ENCODE peak calls at places on chromosomes 16 and 17, in seven cellular contexts. U is IMR-90; Y is NCI-H345; Q is NCI-H460; W is RPMI7951; P is G401; T is stimulated activated CD8-positive, alpha-beta memory T cell treated with anti-CD3 and anti-CD28 coated beads, Interleukin-4, amount 100 ng/mL, for 1 hour. L is an unnamed sample.

GRCh38 chr17:38332735-38333134 is 11.0 kb downstream of the GPR179 start:
- DNase-seq in U (no peak), Y (no peak), Q (no peak), W (no peak), P (no peak), T (no peak), L (no peak)

GRCh38 chr17:57772774-57773173 is 27.7 kb upstream of the CCDC182 start:
- DNase-seq in U (no peak), Y (no peak), Q (no peak), W (no peak), P (no peak), T (no peak), L (no peak)

GRCh38 chr16:85862476-85863383 is 36.2 kb upstream of the IRF8 start:
- DNase-seq in U (no peak), Y (no peak), Q (no peak), W (peak), P (no peak), T (no peak), L (no peak)

GRCh38 chr17:47717261-47717697 is 15.8 kb upstream of the TBX21 start:
- DNase-seq in U (no peak), Y (no peak), Q (no peak), W (no peak), P (no peak), T (no peak), L (no peak)

GRCh38 chr17:82213251-82214011 is 789 bp upstream of the CCDC57 start:
- DNase-seq in U (peak), Y (peak), Q (no peak), W (peak), P (peak), T (no peak), L (peak)

GRCh38 chr17:3693829-3694231 is 2.1 kb downstream of the P2RX5 start:
- DNase-seq in U (no peak), Y (no peak), Q (no peak), W (no peak), P (no peak), T (no peak), L (no peak)

GRCh38 chr16:12613131-12613991 is 190.3 kb downstream of the CPPED1 start:
- DNase-seq in U (peak), Y (no peak), Q (no peak), W (peak), P (no peak), T (no peak), L (no peak)

GRCh38 chr17:46020023-46020735 is 21.1 kb downstream of the STH start:
- DNase-seq in U (no peak), Y (no peak), Q (no peak), W (no peak), P (no peak), T (peak), L (no peak)

GRCh38 chr17:64006361-64007088 is 8.4 kb downstream of the PRR29 start:
- DNase-seq in U (no peak), Y (no peak), Q (no peak), W (no peak), P (no peak), T (no peak), L (peak)

GRCh38 chr17:65057520-65058075 is 1.1 kb upstream of the GNA13 start:
- DNase-seq in U (no peak), Y (no peak), Q (no peak), W (no peak), P (no peak), T (no peak), L (no peak)

GRCh38 chr17:60386137-60386395 is 5.9 kb downstream of the USP32 start:
- DNase-seq in U (no peak), Y (no peak), Q (no peak), W (no peak), P (no peak), T (no peak), L (no peak)

GRCh38 chr16:9138731-9139501 is 47.5 kb downstream of the HAPSTR1 start:
- DNase-seq in U (peak), Y (peak), Q (peak), W (peak), P (peak), T (peak), L (peak)

GRCh38 chr17:7561028-7561575 is 617 bp upstream of the SENP3 start:
- DNase-seq in U (peak), Y (peak), Q (peak), W (peak), P (peak), T (peak), L (peak)

GRCh38 chr16:88533945-88534641 is 36.1 kb upstream of the ZC3H18 start:
- DNase-seq in U (peak), Y (no peak), Q (peak), W (peak), P (peak), T (peak), L (peak)

GRCh38 chr16:54926166-54926838 is 4.4 kb upstream of the IRX5 start:
- DNase-seq in U (peak), Y (no peak), Q (no peak), W (peak), P (no peak), T (no peak), L (no peak)

GRCh38 chr17:30332057-30332542 is 1.8 kb downstream of the TMIGD1 start:
- DNase-seq in U (peak), Y (no peak), Q (no peak), W (peak), P (no peak), T (no peak), L (no peak)

GRCh38 chr17:35796942-35797341 is 1.5 kb upstream of the MMP28 start:
- DNase-seq in U (no peak), Y (no peak), Q (no peak), W (no peak), P (no peak), T (no peak), L (no peak)

GRCh38 chr17:12966413-12966812 is 51.4 kb downstream of the ELAC2 start:
- DNase-seq in U (no peak), Y (no peak), Q (no peak), W (no peak), P (no peak), T (no peak), L (no peak)

GRCh38 chr17:41666708-41667279 is 21.9 kb upstream of the EIF1 start:
- DNase-seq in U (peak), Y (peak), Q (peak), W (peak), P (peak), T (peak), L (peak)

GRCh38 chr17:39787743-39788484 is 50.2 kb downstream of the GRB7 start:
- DNase-seq in U (no peak), Y (no peak), Q (no peak), W (peak), P (no peak), T (no peak), L (no peak)

GRCh38 chr17:12530126-12530525 is 135.6 kb upstream of the MYOCD start:
- DNase-seq in U (no peak), Y (no peak), Q (no peak), W (no peak), P (no peak), T (no peak), L (no peak)

GRCh38 chr17:29251969-29252866 is 5.6 kb downstream of the CRYBA1 start:
- DNase-seq in U (peak), Y (no peak), Q (no peak), W (peak), P (peak), T (no peak), L (no peak)

GRCh38 chr17:81340606-81341346 is 45.7 kb upstream of the SLC38A10 start:
- DNase-seq in U (no peak), Y (no peak), Q (no peak), W (no peak), P (peak), T (no peak), L (no peak)

GRCh38 chr17:27577884-27578717 is 52.9 kb upstream of the LGALS9 start:
- DNase-seq in U (peak), Y (no peak), Q (no peak), W (no peak), P (no peak), T (no peak), L (no peak)

GRCh38 chr17:74190154-74190553 is 13.3 kb upstream of the RPL38 start:
- DNase-seq in U (peak), Y (peak), Q (peak), W (peak), P (peak), T (no peak), L (peak)

GRCh38 chr16:30698139-30698815 is 694 bp upstream of the SRCAP start:
- DNase-seq in U (peak), Y (peak), Q (peak), W (peak), P (peak), T (peak), L (peak)

GRCh38 chr16:11213799-11214198 is 42.2 kb downstream of the SOCS1 start:
- DNase-seq in U (no peak), Y (no peak), Q (no peak), W (no peak), P (no peak), T (no peak), L (no peak)

GRCh38 chr17:75757086-75757681 is 7.8 kb downstream of the GALK1 start:
- DNase-seq in U (no peak), Y (no peak), Q (no peak), W (no peak), P (no peak), T (no peak), L (no peak)

GRCh38 chr16:73399486-73399885 is 351.6 kb upstream of the ZFHX3 start:
- DNase-seq in U (no peak), Y (no peak), Q (no peak), W (no peak), P (no peak), T (no peak), L (no peak)

GRCh38 chr16:52592778-52593177 is 45.8 kb upstream of the TOX3 start:
- DNase-seq in U (no peak), Y (no peak), Q (no peak), W (no peak), P (no peak), T (no peak), L (no peak)

GRCh38 chr17:61420128-61420527 is 20.5 kb downstream of the TBX2 start:
- DNase-seq in U (no peak), Y (no peak), Q (no peak), W (no peak), P (no peak), T (no peak), L (no peak)

GRCh38 chr16:78593352-78593751 is 493.9 kb downstream of the WWOX start:
- DNase-seq in U (no peak), Y (no peak), Q (no peak), W (no peak), P (no peak), T (no peak), L (no peak)

L was measured in frontal cortex.